ENCODE peak calls at places on chromosome 1, in five cellular contexts. X is choroid plexus epithelial cell, F is heart right ventricle, V is NB4, D is kidney epithelial cell. N is an unnamed sample.

GRCh38 chr1:231733063-231733462 is 106.5 kb downstream of the DISC1 start:
- DNase-seq in X (no peak), F (no peak), V (no peak), D (no peak), N (no peak)

GRCh38 chr1:208449951-208450350 is 205.8 kb upstream of the PLXNA2 start:
- DNase-seq in X (no peak), F (no peak), V (no peak), D (no peak), N (no peak)

GRCh38 chr1:239802275-239802674 is 289.4 kb upstream of the FMN2 start:
- DNase-seq in X (no peak), F (no peak), V (no peak), D (no peak), N (no peak)

GRCh38 chr1:15742339-15742801 is at the start of gene TMEM82:
- DNase-seq in X (no peak), F (no peak), V (no peak), D (no peak), N (no peak)

GRCh38 chr1:53959664-53960250 is 13.6 kb downstream of the LRRC42 start:
- DNase-seq in X (peak), F (no peak), V (peak), D (no peak), N (peak)

GRCh38 chr1:206890690-206891089 is 6.6 kb upstream of the IL24 start:
- DNase-seq in X (peak), F (no peak), V (no peak), D (no peak), N (peak)

GRCh38 chr1:42784946-42785693 is at the start of gene TMEM269:
- DNase-seq in X (peak), F (peak), V (no peak), D (no peak), N (peak)

GRCh38 chr1:92485374-92486250 is 1.1 kb downstream of the GFI1 start:
- DNase-seq in X (peak), F (no peak), V (peak), D (no peak), N (no peak)

GRCh38 chr1:28354121-28354520 is 15.4 kb upstream of the PHACTR4 start:
- DNase-seq in X (peak), F (no peak), V (no peak), D (no peak), N (peak)

GRCh38 chr1:3857791-3858129 is 484 bp downstream of the DFFB start:
- DNase-seq in X (no peak), F (no peak), V (no peak), D (no peak), N (no peak)

GRCh38 chr1:81689531-81689941 is 111.2 kb upstream of the ADGRL2 start:
- DNase-seq in X (peak), F (peak), V (no peak), D (no peak), N (peak)

DNA sequence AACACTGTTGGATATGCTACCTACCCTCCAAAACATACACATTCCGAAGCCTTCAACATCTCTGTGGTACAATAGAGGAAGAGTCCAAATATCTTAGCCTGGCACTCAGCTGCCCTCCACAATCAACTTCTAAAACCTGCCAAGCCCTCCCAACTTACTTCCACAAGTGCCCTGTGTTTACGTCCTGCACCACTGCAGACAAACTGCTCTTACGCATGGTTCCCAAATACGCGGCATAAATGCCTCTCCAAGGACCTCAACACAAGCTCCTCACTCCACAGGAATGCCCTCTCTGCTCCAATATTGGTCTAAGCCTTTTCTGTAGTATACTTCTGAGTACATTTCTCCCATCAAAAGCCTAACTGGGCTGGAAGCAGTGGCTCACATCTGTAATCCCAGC is 6.8 kb downstream of the AK2 start:
- DNase-seq in X (no peak), F (no peak), V (no peak), D (no peak), N (no peak)
- H3K4me3 ChIP-seq in X (no peak), F (no peak), V (no peak), D (no peak), N (no peak)

DNA sequence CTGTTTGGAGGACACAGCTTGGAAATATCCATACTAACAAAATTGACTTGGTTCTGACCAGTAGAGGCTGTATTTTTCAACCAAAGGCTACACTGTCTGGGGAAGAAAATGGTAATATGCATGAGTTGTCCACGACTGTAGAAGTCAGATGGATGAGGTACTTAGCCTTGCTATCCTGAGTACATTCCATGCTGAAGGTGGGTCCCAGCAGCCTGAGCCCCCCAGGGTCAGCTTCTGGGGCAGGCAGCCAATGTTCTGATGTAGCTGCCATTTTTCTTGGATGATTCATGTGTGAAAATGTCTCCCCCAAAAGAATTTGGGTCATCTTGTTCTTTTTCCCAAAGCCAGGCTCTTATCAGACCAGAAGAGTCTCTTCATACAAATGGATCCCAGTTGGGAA is 172.2 kb upstream of the UBE2U start:
- DNase-seq in X (peak), F (no peak), V (no peak), D (no peak), N (no peak)
- TF ChIP-seq CTCF in X (no peak), F (no peak), V (no peak), D (no peak), N (no peak)

GRCh38 chr1:204089044-204089751 is 16.3 kb downstream of the SOX13 start:
- DNase-seq in X (peak), F (peak), V (no peak), D (no peak), N (peak)
- H3K4me3 ChIP-seq in X (no peak), F (no peak), V (no peak), D (no peak), N (peak)

GRCh38 chr1:18599704-18600103 is 30.9 kb upstream of the PAX7 start:
- DNase-seq in X (no peak), F (no peak), V (no peak), D (no peak), N (no peak)
- TF ChIP-seq CTCF in X (peak), F (no peak), V (no peak), D (no peak), N (no peak)

DNA sequence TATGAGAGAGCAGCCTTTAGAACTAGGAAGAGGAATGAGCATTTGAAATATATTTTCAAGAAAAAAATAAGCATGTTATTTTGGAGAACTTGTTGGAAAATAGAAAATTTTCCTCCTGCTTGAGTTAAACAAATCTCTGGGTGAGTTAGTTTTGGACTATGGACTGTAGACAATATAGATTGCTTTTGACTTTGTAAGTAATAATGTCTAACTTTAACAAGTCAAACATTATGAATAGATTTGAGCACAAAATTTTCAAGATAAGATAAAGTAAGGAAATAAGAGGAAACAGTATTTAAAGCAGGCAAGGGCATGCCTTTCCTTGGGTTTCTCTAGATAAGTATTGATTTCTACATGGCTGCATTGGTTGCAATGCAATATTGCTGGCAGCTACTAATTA is 360.8 kb downstream of the LMO4 start:
- DNase-seq in X (no peak), F (no peak), V (no peak), D (no peak), N (no peak)
- H3K4me3 ChIP-seq in X (no peak), F (no peak), V (no peak), D (no peak), N (no peak)

DNA sequence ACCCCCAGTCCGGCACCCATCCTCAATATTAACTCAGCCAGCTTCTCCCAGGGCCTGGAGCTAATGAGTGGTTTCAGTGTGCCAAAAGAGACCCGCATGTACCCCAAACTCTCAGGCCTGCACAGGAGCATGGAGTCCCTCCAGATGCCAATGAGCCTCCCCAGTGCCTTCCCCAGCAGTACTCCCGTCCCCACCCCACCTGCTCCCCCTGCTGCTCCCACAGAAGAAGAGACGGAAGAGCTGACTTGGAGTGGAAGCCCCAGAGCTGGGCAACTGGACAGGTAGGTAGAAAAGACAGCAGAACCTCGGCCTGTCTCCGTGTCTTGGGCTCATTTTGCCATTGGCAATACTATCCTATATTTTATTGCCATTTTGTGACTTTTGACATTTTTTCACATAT is 45.4 kb upstream of the IPO9 start:
- DNase-seq in X (no peak), F (no peak), V (peak), D (no peak), N (no peak)
- TF ChIP-seq CTCF in X (peak), F (no peak), V (no peak), D (no peak), N (peak)

GRCh38 chr1:23394176-23394575 is 24.5 kb upstream of the ZNF436 start:
- DNase-seq in X (peak), F (no peak), V (peak), D (no peak), N (peak)

GRCh38 chr1:23393706-23394105 is 24.1 kb upstream of the ZNF436 start:
- DNase-seq in X (peak), F (peak), V (no peak), D (no peak), N (peak)

GRCh38 chr1:23394664-23395063 is 25.0 kb upstream of the ZNF436 start:
- DNase-seq in X (peak), F (peak), V (no peak), D (no peak), N (peak)

GRCh38 chr1:23389846-23390321 is 20.2 kb upstream of the ZNF436 start:
- DNase-seq in X (no peak), F (no peak), V (no peak), D (no peak), N (no peak)

DNA sequence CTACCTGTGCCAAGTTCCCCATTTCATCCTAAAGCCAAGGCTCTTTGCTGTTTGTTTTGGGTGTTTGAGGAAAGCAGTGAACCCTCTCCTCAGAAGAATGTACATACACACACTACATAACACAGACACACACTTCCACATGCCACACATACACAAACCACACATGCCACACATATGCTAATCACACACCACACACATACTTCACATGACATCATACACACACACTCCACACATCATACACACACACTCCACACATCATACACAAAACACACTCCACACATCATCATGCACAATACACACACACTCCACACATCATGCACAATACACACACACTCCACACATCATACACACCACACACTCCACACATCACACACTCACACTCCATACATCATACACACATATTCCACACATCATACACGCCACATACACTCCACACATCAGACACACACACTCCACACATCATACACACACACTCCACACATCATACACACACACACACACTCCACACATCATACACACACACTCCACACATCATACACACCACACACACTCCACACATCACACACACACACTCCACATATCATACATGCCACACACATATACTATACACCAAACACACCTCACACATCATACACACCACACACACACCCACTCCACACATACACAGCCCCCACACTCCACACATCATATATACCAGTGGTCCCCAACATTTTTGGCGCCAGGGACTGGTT is 22.7 kb upstream of the ZNF436 start:
- DNase-seq in X (no peak), F (no peak), V (no peak), D (no peak), N (no peak)
- H3K4me3 ChIP-seq in X (no peak), F (no peak), V (no peak), D (no peak), N (no peak)

GRCh38 chr1:47726496-47726855 is 270.7 kb downstream of the TRABD2B start:
- DNase-seq in X (no peak), F (no peak), V (no peak), D (no peak), N (no peak)
- TF ChIP-seq CTCF in X (no peak), F (no peak), V (no peak), D (no peak), N (no peak)